ENCODE peak calls at places on chromosomes 16 and 17, in five cellular contexts. One of them, this sample, is unnamed. For H3K4me1 and H3K9me3, the result is how much of the 10 kb centered on the place peaks cover.

GRCh38 chr16:57533618-57534336 is 2.6 kb downstream of the CCDC102A start:
- DNase-seq in OCI-LY7: no peak
- DNase-seq in ovary: peak
- DNase-seq in SK-N-SH: peak
- DNase-seq in neuronal stem cell: no peak
- DNase-seq in this sample: no peak

GRCh38 chr16:81548901-81549546 is 104.4 kb downstream of the CMIP start:
- DNase-seq in OCI-LY7: no peak
- DNase-seq in ovary: no peak
- DNase-seq in SK-N-SH: no peak
- DNase-seq in neuronal stem cell: no peak
- DNase-seq in this sample: no peak

GRCh38 chr17:32546031-32546444 is 59.2 kb downstream of the CDK5R1 start:
- DNase-seq in OCI-LY7: no peak
- DNase-seq in ovary: no peak
- DNase-seq in SK-N-SH: peak
- DNase-seq in neuronal stem cell: peak
- DNase-seq in this sample: peak

GRCh38 chr17:81241648-81242420 is 2.7 kb downstream of the NDUFAF8 start:
- DNase-seq in OCI-LY7: peak
- DNase-seq in ovary: peak
- DNase-seq in SK-N-SH: peak
- DNase-seq in neuronal stem cell: peak
- DNase-seq in this sample: no peak

GRCh38 chr17:45315583-45316270 is 1.1 kb downstream of the MAP3K14 start:
- DNase-seq in OCI-LY7: peak
- DNase-seq in ovary: no peak
- DNase-seq in SK-N-SH: no peak
- DNase-seq in neuronal stem cell: peak
- DNase-seq in this sample: no peak

GRCh38 chr17:20086416-20087074 is 77.4 kb downstream of the SPECC1 start:
- DNase-seq in OCI-LY7: no peak
- DNase-seq in ovary: no peak
- DNase-seq in SK-N-SH: peak
- DNase-seq in neuronal stem cell: no peak
- DNase-seq in this sample: no peak

GRCh38 chr16:73054732-73055481 is 7.0 kb upstream of the ZFHX3 start:
- DNase-seq in OCI-LY7: peak
- DNase-seq in ovary: no peak
- DNase-seq in SK-N-SH: peak
- DNase-seq in neuronal stem cell: no peak
- DNase-seq in this sample: no peak

GRCh38 chr17:50763716-50764450 is 3.4 kb downstream of the ANKRD40CL start:
- DNase-seq in OCI-LY7: no peak
- DNase-seq in ovary: no peak
- DNase-seq in SK-N-SH: no peak
- DNase-seq in neuronal stem cell: no peak
- DNase-seq in this sample: no peak

GRCh38 chr17:3911271-3912053 is 4.8 kb downstream of the P2RX1 start:
- DNase-seq in OCI-LY7: peak
- DNase-seq in ovary: no peak
- DNase-seq in SK-N-SH: no peak
- DNase-seq in neuronal stem cell: no peak
- DNase-seq in this sample: no peak

GRCh38 chr17:75063201-75063600 is 16.2 kb downstream of the KCTD2 start:
- DNase-seq in OCI-LY7: no peak
- DNase-seq in ovary: no peak
- DNase-seq in SK-N-SH: no peak
- DNase-seq in neuronal stem cell: no peak
- DNase-seq in this sample: no peak

GRCh38 chr17:37802712-37803416 is 58.0 kb upstream of the HNF1B start:
- DNase-seq in OCI-LY7: no peak
- DNase-seq in ovary: no peak
- DNase-seq in SK-N-SH: no peak
- DNase-seq in neuronal stem cell: no peak
- DNase-seq in this sample: no peak

GRCh38 chr16:57916735-57917450 is 54.0 kb downstream of the CNGB1 start:
- DNase-seq in OCI-LY7: no peak
- DNase-seq in ovary: no peak
- DNase-seq in SK-N-SH: no peak
- DNase-seq in neuronal stem cell: no peak
- DNase-seq in this sample: no peak

GRCh38 chr17:42989146-42989545 is 8.8 kb downstream of the RUNDC1 start:
- DNase-seq in OCI-LY7: no peak
- DNase-seq in ovary: no peak
- DNase-seq in SK-N-SH: no peak
- DNase-seq in neuronal stem cell: no peak
- DNase-seq in this sample: no peak

GRCh38 chr16:5709889-5710288 is 612.3 kb upstream of the EEF2KMT start:
- DNase-seq in OCI-LY7: no peak
- DNase-seq in ovary: no peak
- DNase-seq in SK-N-SH: no peak
- DNase-seq in neuronal stem cell: peak
- DNase-seq in this sample: peak

GRCh38 chr17:45106582-45106981 is 25.7 kb downstream of the PLCD3 start:
- DNase-seq in OCI-LY7: no peak
- DNase-seq in ovary: no peak
- DNase-seq in SK-N-SH: no peak
- DNase-seq in neuronal stem cell: no peak
- DNase-seq in this sample: no peak

GRCh38 chr16:76857402-76857801 is 333.6 kb upstream of the MON1B start:
- DNase-seq in OCI-LY7: no peak
- DNase-seq in ovary: no peak
- DNase-seq in SK-N-SH: no peak
- DNase-seq in neuronal stem cell: no peak
- DNase-seq in this sample: no peak

GRCh38 chr17:1731194-1731506 is 6.6 kb downstream of the WDR81 start:
- DNase-seq in OCI-LY7: no peak
- DNase-seq in ovary: no peak
- DNase-seq in SK-N-SH: peak
- DNase-seq in neuronal stem cell: no peak
- DNase-seq in this sample: no peak

GRCh38 chr16:56411624-56412023 is 13.7 kb downstream of the AMFR start:
- DNase-seq in OCI-LY7: no peak
- DNase-seq in ovary: no peak
- DNase-seq in SK-N-SH: no peak
- DNase-seq in neuronal stem cell: no peak
- DNase-seq in this sample: no peak

GRCh38 chr16:48113471-48113870 is 42.3 kb downstream of the ABCC12 start:
- DNase-seq in OCI-LY7: no peak
- DNase-seq in ovary: no peak
- DNase-seq in SK-N-SH: peak
- DNase-seq in neuronal stem cell: no peak
- DNase-seq in this sample: no peak

GRCh38 chr16:7921360-7921759 is 588.7 kb downstream of the RBFOX1 start:
- DNase-seq in OCI-LY7: no peak
- DNase-seq in ovary: no peak
- DNase-seq in SK-N-SH: no peak
- DNase-seq in neuronal stem cell: no peak
- DNase-seq in this sample: no peak

GRCh38 chr17:10798332-10798749 is 5.6 kb downstream of the TMEM238L start:
- DNase-seq in OCI-LY7: no peak
- DNase-seq in ovary: no peak
- DNase-seq in SK-N-SH: no peak
- DNase-seq in neuronal stem cell: no peak
- DNase-seq in this sample: no peak

GRCh38 chr17:8366231-8366630 is 10.3 kb downstream of the KRABD2 start:
- DNase-seq in OCI-LY7: no peak
- DNase-seq in ovary: no peak
- DNase-seq in SK-N-SH: no peak
- DNase-seq in neuronal stem cell: no peak
- DNase-seq in this sample: no peak

GRCh38 chr16:76946879-76947278 is 244.1 kb upstream of the MON1B start:
- DNase-seq in OCI-LY7: no peak
- DNase-seq in ovary: no peak
- DNase-seq in SK-N-SH: peak
- DNase-seq in neuronal stem cell: no peak
- DNase-seq in this sample: no peak

GRCh38 chr17:74433421-74434121 is 1.7 kb downstream of the GPRC5C start:
- DNase-seq in OCI-LY7: no peak
- DNase-seq in ovary: peak
- DNase-seq in SK-N-SH: no peak
- DNase-seq in neuronal stem cell: no peak
- DNase-seq in this sample: no peak

GRCh38 chr17:78802008-78802407 is 19.9 kb upstream of the CYTH1 start:
- DNase-seq in OCI-LY7: no peak
- DNase-seq in ovary: no peak
- DNase-seq in SK-N-SH: no peak
- DNase-seq in neuronal stem cell: no peak
- DNase-seq in this sample: no peak

GRCh38 chr16:54268766-54269165 is 17.8 kb downstream of the IRX3 start:
- DNase-seq in OCI-LY7: no peak
- DNase-seq in ovary: no peak
- DNase-seq in SK-N-SH: no peak
- DNase-seq in neuronal stem cell: no peak
- DNase-seq in this sample: no peak

GRCh38 chr17:49439673-49440571 is 25.2 kb upstream of the PHB1 start:
- DNase-seq in OCI-LY7: no peak
- DNase-seq in ovary: no peak
- DNase-seq in SK-N-SH: no peak
- DNase-seq in neuronal stem cell: no peak
- DNase-seq in this sample: no peak

GRCh38 chr17:44004761-44005526 is 522 bp downstream of the NAGS start:
- DNase-seq in OCI-LY7: no peak
- DNase-seq in ovary: peak
- DNase-seq in SK-N-SH: peak
- DNase-seq in neuronal stem cell: no peak
- DNase-seq in this sample: no peak

GRCh38 chr17:40605301-40605700 is 40.0 kb upstream of the CCR7 start:
- DNase-seq in OCI-LY7: no peak
- DNase-seq in ovary: no peak
- DNase-seq in SK-N-SH: no peak
- DNase-seq in neuronal stem cell: no peak
- DNase-seq in this sample: no peak

GRCh38 chr17:37710344-37710886 is 34.4 kb downstream of the HNF1B start:
- DNase-seq in OCI-LY7: peak
- DNase-seq in ovary: no peak
- DNase-seq in SK-N-SH: peak
- DNase-seq in neuronal stem cell: peak
- DNase-seq in this sample: peak

GRCh38 chr17:49910094-49910857 is 58.7 kb upstream of the DLX4 start:
- DNase-seq in OCI-LY7: no peak
- DNase-seq in ovary: no peak
- DNase-seq in SK-N-SH: peak
- DNase-seq in neuronal stem cell: no peak
- DNase-seq in this sample: no peak

GRCh38 chr17:32349503-32349853 is 479 bp upstream of the ZNF207 start:
- DNase-seq in OCI-LY7: no peak
- DNase-seq in ovary: no peak
- DNase-seq in SK-N-SH: peak
- DNase-seq in neuronal stem cell: no peak
- DNase-seq in this sample: no peak

GRCh38 chr16:11211061-11211976 is 44.7 kb downstream of the SOCS1 start:
- DNase-seq in OCI-LY7: no peak
- DNase-seq in ovary: no peak
- DNase-seq in SK-N-SH: no peak
- DNase-seq in neuronal stem cell: no peak
- DNase-seq in this sample: no peak

GRCh38 chr16:77721752-77722314 is 481 bp upstream of the NUDT7 start:
- DNase-seq in OCI-LY7: no peak
- DNase-seq in ovary: no peak
- DNase-seq in SK-N-SH: no peak
- DNase-seq in neuronal stem cell: no peak
- DNase-seq in this sample: no peak

GRCh38 chr17:41633498-41634197 is 9.3 kb upstream of the KRT17 start:
- DNase-seq in OCI-LY7: peak
- DNase-seq in ovary: no peak
- DNase-seq in SK-N-SH: no peak
- DNase-seq in neuronal stem cell: no peak
- DNase-seq in this sample: no peak

GRCh38 chr16:81277681-81278080 is 37.1 kb upstream of the GAN start:
- DNase-seq in OCI-LY7: no peak
- DNase-seq in ovary: no peak
- DNase-seq in SK-N-SH: no peak
- DNase-seq in neuronal stem cell: no peak
- DNase-seq in this sample: no peak

DNA sequence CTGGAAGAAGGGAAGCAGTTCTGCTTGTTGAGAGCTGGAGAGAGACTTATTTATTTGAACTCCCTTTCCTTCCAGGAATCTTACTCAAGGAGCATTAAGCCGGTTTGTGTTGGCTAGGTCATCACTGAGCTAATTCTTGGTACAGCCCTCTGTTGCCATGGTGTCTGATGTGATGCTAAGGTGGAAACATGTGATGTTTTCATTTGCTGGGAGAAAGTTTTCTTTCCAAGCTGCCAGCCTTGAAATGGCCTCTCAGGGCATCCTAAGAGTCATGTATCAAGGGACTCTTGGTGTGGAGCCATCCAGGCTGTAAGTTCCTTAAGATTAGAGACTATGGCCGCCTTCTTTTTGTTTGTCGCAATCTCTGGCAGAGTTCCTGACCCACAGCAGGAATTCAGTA is 4.2 kb downstream of the PSKH1 start:
- DNase-seq in OCI-LY7: no peak
- DNase-seq in ovary: no peak
- DNase-seq in SK-N-SH: no peak
- DNase-seq in neuronal stem cell: no peak
- DNase-seq in this sample: no peak
- H3K4me1 ChIP-seq in OCI-LY7: under half
- H3K4me1 ChIP-seq in ovary: under half
- H3K4me1 ChIP-seq in SK-N-SH: under half
- H3K4me1 ChIP-seq in neuronal stem cell: under half
- H3K4me1 ChIP-seq in this sample: under half

DNA sequence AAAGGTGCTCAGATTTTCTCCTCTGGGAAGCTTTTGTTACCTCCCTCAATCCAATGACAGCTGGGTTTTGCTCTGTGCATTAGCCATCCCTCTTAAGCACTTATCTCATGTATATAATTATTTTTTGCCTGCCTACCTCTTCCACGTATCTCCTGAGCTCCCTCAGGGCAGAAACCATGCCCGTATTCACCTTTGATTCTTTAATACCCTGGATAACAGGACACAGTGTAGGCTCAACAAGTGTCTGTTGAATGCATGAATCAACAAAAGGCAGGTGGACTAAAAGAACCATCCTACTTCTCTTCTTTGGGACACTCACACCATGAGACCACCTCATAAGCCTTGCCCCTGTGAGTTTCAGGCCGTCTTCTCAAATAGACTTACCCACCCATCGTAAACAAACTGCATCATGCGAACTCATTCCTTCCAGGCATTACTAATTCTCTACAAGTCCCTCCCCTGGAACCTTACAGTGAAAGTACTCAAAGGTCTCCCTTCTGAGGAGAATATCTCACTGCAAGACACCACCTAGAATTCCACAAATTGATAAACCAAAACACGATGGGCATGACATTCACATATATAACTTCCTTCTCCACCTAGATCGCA is 3.2 kb downstream of the ARHGAP17 start:
- DNase-seq in OCI-LY7: no peak
- DNase-seq in ovary: no peak
- DNase-seq in SK-N-SH: no peak
- DNase-seq in neuronal stem cell: no peak
- DNase-seq in this sample: no peak
- H3K27ac ChIP-seq in OCI-LY7: no peak
- H3K27ac ChIP-seq in ovary: no peak
- H3K27ac ChIP-seq in SK-N-SH: no peak
- H3K27ac ChIP-seq in neuronal stem cell: no peak
- H3K27ac ChIP-seq in this sample: no peak

GRCh38 chr16:16791051-16791450 is 412.1 kb downstream of the NPIPA7 start:
- DNase-seq in OCI-LY7: no peak
- DNase-seq in ovary: no peak
- DNase-seq in SK-N-SH: no peak
- DNase-seq in neuronal stem cell: no peak
- DNase-seq in this sample: no peak
- H3K9me3 ChIP-seq in OCI-LY7: under half
- H3K9me3 ChIP-seq in ovary: under half
- H3K9me3 ChIP-seq in SK-N-SH: under half
- H3K9me3 ChIP-seq in neuronal stem cell: under half
- H3K9me3 ChIP-seq in this sample: under half

GRCh38 chr16:868386-868755 is 67.8 kb upstream of the GNG13 start:
- DNase-seq in OCI-LY7: no peak
- DNase-seq in ovary: no peak
- DNase-seq in SK-N-SH: no peak
- DNase-seq in neuronal stem cell: no peak
- DNase-seq in this sample: no peak
- H3K4me1 ChIP-seq in OCI-LY7: under half
- H3K4me1 ChIP-seq in ovary: under half
- H3K4me1 ChIP-seq in SK-N-SH: under half
- H3K4me1 ChIP-seq in neuronal stem cell: under half
- H3K4me1 ChIP-seq in this sample: under half

This sample was measured in iPS DF 6.9.